ENCODE peak calls at places on chromosomes 6 and 20, in four cellular contexts. K is thoracic aorta, P is spleen, X is colonic mucosa. Y is an unnamed sample. For H3K36me3 and H3K4me1, the result is how much of the 10 kb centered on the place peaks cover.

GRCh38 chr20:44858959-44859358 is 26.5 kb upstream of the YWHAB start:
- DNase-seq in K (no peak), P (no peak), X (peak), Y (no peak)

GRCh38 chr20:32449890-32450401 is 91.8 kb downstream of the ASXL1 start:
- DNase-seq in K (no peak), P (peak), X (no peak), Y (no peak)

GRCh38 chr6:144195671-144196070 is 45.4 kb downstream of the STX11 start:
- DNase-seq in K (no peak), P (no peak), X (no peak), Y (no peak)

GRCh38 chr6:32181890-32182529 is 2.0 kb downstream of the AGER start:
- DNase-seq in K (no peak), P (no peak), X (no peak), Y (no peak)

GRCh38 chr6:119454694-119455093 is 105.1 kb upstream of the MAN1A1 start:
- DNase-seq in K (no peak), P (no peak), X (no peak), Y (no peak)

GRCh38 chr6:132633362-132633761 is 9.3 kb upstream of the TAAR2 start:
- DNase-seq in K (no peak), P (no peak), X (no peak), Y (no peak)

GRCh38 chr6:113829702-113830058 is 27.5 kb upstream of the MARCKS start:
- DNase-seq in K (no peak), P (no peak), X (peak), Y (no peak)

GRCh38 chr6:89818977-89819335 is 638 bp downstream of the MDN1 start:
- DNase-seq in K (no peak), P (no peak), X (peak), Y (no peak)

GRCh38 chr6:11033825-11034224 is 10.3 kb downstream of the ELOVL2 start:
- DNase-seq in K (no peak), P (no peak), X (no peak), Y (no peak)

GRCh38 chr20:41030536-41031242 is 2.1 kb downstream of the TOP1 start:
- DNase-seq in K (no peak), P (no peak), X (no peak), Y (no peak)

GRCh38 chr20:3670511-3670910 is 7.3 kb upstream of the GFRA4 start:
- DNase-seq in K (no peak), P (no peak), X (no peak), Y (no peak)

GRCh38 chr6:129317931-129318820 is 391.8 kb downstream of the ARHGAP18 start:
- DNase-seq in K (no peak), P (no peak), X (peak), Y (no peak)

GRCh38 chr6:97240222-97240621 is 42.8 kb downstream of the MMS22L start:
- DNase-seq in K (no peak), P (no peak), X (no peak), Y (no peak)

GRCh38 chr6:157637941-157638340 is 185.1 kb upstream of the SNX9 start:
- DNase-seq in K (no peak), P (no peak), X (no peak), Y (no peak)

GRCh38 chr6:138545621-138545980 is 46.3 kb upstream of the NHSL1 start:
- DNase-seq in K (no peak), P (no peak), X (peak), Y (peak)

GRCh38 chr6:21634582-21634981 is 41.0 kb downstream of the SOX4 start:
- DNase-seq in K (peak), P (no peak), X (no peak), Y (no peak)

GRCh38 chr6:139965393-139965792 is 590.9 kb upstream of the CITED2 start:
- DNase-seq in K (no peak), P (no peak), X (no peak), Y (no peak)

GRCh38 chr6:10759884-10760329 is 12.3 kb downstream of the TMEM14B start:
- DNase-seq in K (no peak), P (no peak), X (no peak), Y (no peak)

GRCh38 chr20:41135187-41135887 is 2.0 kb upstream of the PLCG1 start:
- DNase-seq in K (no peak), P (peak), X (peak), Y (no peak)

GRCh38 chr6:783966-784365 is 91.0 kb upstream of the EXOC2 start:
- DNase-seq in K (no peak), P (no peak), X (no peak), Y (no peak)

GRCh38 chr6:29748391-29749352 is 25.4 kb downstream of the HLA-F start:
- DNase-seq in K (peak), P (peak), X (peak), Y (peak)

GRCh38 chr6:102127253-102127652 is 733.7 kb downstream of the GRIK2 start:
- DNase-seq in K (no peak), P (no peak), X (no peak), Y (no peak)

GRCh38 chr6:113672691-113673149 is 184.4 kb upstream of the MARCKS start:
- DNase-seq in K (no peak), P (no peak), X (no peak), Y (peak)

GRCh38 chr6:41939091-41939847 is 2.3 kb downstream of the CCND3 start:
- DNase-seq in K (no peak), P (peak), X (no peak), Y (peak)

GRCh38 chr6:90319044-90319443 is 22.4 kb upstream of the BACH2 start:
- DNase-seq in K (no peak), P (no peak), X (no peak), Y (no peak)

GRCh38 chr6:78580923-78581322 is 286.4 kb upstream of the IRAK1BP1 start:
- DNase-seq in K (no peak), P (no peak), X (no peak), Y (no peak)

GRCh38 chr20:47600967-47601547 is 99.4 kb downstream of the NCOA3 start:
- DNase-seq in K (no peak), P (no peak), X (no peak), Y (no peak)

GRCh38 chr6:113442040-113442439 is 415.1 kb upstream of the MARCKS start:
- DNase-seq in K (no peak), P (no peak), X (no peak), Y (no peak)

GRCh38 chr6:1316482-1317220 is 4.8 kb downstream of the FOXQ1 start:
- DNase-seq in K (no peak), P (no peak), X (no peak), Y (no peak)

GRCh38 chr20:50189681-50190250 is 864 bp upstream of the CEBPB start:
- DNase-seq in K (no peak), P (peak), X (peak), Y (peak)

GRCh38 chr6:143592335-143592734 is 80.8 kb upstream of the FUCA2 start:
- DNase-seq in K (no peak), P (no peak), X (no peak), Y (no peak)

GRCh38 chr6:33405541-33405940 is 5.3 kb upstream of the PHF1 start:
- DNase-seq in K (no peak), P (no peak), X (no peak), Y (no peak)

GRCh38 chr6:33410050-33410710 is 634 bp upstream of the PHF1 start:
- DNase-seq in K (peak), P (peak), X (peak), Y (peak)

GRCh38 chr6:33404884-33405283 is 5.9 kb upstream of the PHF1 start:
- DNase-seq in K (no peak), P (no peak), X (no peak), Y (no peak)

GRCh38 chr6:33406161-33406560 is 4.7 kb upstream of the PHF1 start:
- DNase-seq in K (no peak), P (no peak), X (no peak), Y (no peak)

GRCh38 chr6:33407132-33407718 is 3.6 kb upstream of the PHF1 start:
- DNase-seq in K (no peak), P (no peak), X (no peak), Y (no peak)
- H3K36me3 ChIP-seq in K (under half), P (under half), X (under half), Y (under half)

GRCh38 chr20:46073024-46073423 is 16.7 kb downstream of the NCOA5 start:
- DNase-seq in K (no peak), P (no peak), X (no peak), Y (no peak)
- H3K4me1 ChIP-seq in K (under half), P (under half), X (under half), Y (under half)

GRCh38 chr6:123635567-123635966 is 1.2 kb downstream of the TRDN start:
- DNase-seq in K (no peak), P (no peak), X (no peak), Y (no peak)

GRCh38 chr6:123636282-123636681 is 468 bp downstream of the TRDN start:
- DNase-seq in K (no peak), P (no peak), X (no peak), Y (no peak)

GRCh38 chr6:123641497-123641896 is 4.7 kb upstream of the TRDN start:
- DNase-seq in K (no peak), P (no peak), X (no peak), Y (no peak)

GRCh38 chr6:123636771-123637170 is at the start of gene TRDN:
- DNase-seq in K (no peak), P (no peak), X (no peak), Y (no peak)

GRCh38 chr6:123640567-123641187 is 3.9 kb upstream of the TRDN start:
- DNase-seq in K (no peak), P (no peak), X (no peak), Y (no peak)
- TF ChIP-seq CTCF in K (no peak), P (no peak), X (no peak), Y (no peak)

GRCh38 chr6:35084041-35084491 is 57.1 kb downstream of the TCP11 start:
- DNase-seq in K (no peak), P (peak), X (no peak), Y (no peak)

GRCh38 chr6:35082733-35083403 is 58.3 kb downstream of the TCP11 start:
- DNase-seq in K (no peak), P (peak), X (no peak), Y (no peak)

GRCh38 chr6:35082046-35082732 is 59.0 kb downstream of the TCP11 start:
- DNase-seq in K (no peak), P (peak), X (no peak), Y (no peak)

GRCh38 chr6:35084511-35085203 is 56.5 kb downstream of the TCP11 start:
- DNase-seq in K (no peak), P (peak), X (no peak), Y (no peak)

GRCh38 chr6:35083507-35083906 is 57.6 kb downstream of the TCP11 start:
- DNase-seq in K (no peak), P (no peak), X (no peak), Y (no peak)
- H3K36me3 ChIP-seq in K (half or more), P (half or more), X (under half), Y (half or more)

GRCh38 chr20:57258055-57258454 is 8.4 kb downstream of the BMP7 start:
- DNase-seq in K (no peak), P (no peak), X (no peak), Y (no peak)

GRCh38 chr20:57252559-57253162 is 13.8 kb downstream of the BMP7 start:
- DNase-seq in K (no peak), P (no peak), X (no peak), Y (no peak)

GRCh38 chr20:57256908-57257307 is 9.5 kb downstream of the BMP7 start:
- DNase-seq in K (no peak), P (no peak), X (no peak), Y (no peak)

GRCh38 chr20:57256205-57256604 is 10.2 kb downstream of the BMP7 start:
- DNase-seq in K (no peak), P (no peak), X (no peak), Y (no peak)

GRCh38 chr20:57255183-57255582 is 11.3 kb downstream of the BMP7 start:
- DNase-seq in K (no peak), P (no peak), X (no peak), Y (no peak)
- H3K4me1 ChIP-seq in K (under half), P (under half), X (under half), Y (under half)

GRCh38 chr6:70221025-70221714 is 81.7 kb downstream of the COL9A1 start:
- DNase-seq in K (no peak), P (no peak), X (no peak), Y (no peak)
- TF ChIP-seq CTCF in K (peak), P (peak), X (peak), Y (peak)

GRCh38 chr20:63892402-63892801 is 2.5 kb upstream of the DNAJC5 start:
- DNase-seq in K (no peak), P (no peak), X (no peak), Y (no peak)

GRCh38 chr20:63889241-63890200 is 5.4 kb upstream of the DNAJC5 start:
- DNase-seq in K (no peak), P (no peak), X (no peak), Y (no peak)

GRCh38 chr20:63891061-63892002 is 3.6 kb upstream of the DNAJC5 start:
- DNase-seq in K (no peak), P (no peak), X (no peak), Y (no peak)

GRCh38 chr20:63890616-63891015 is 4.3 kb upstream of the DNAJC5 start:
- DNase-seq in K (no peak), P (no peak), X (no peak), Y (no peak)

GRCh38 chr20:63890201-63890576 is 4.7 kb upstream of the DNAJC5 start:
- DNase-seq in K (no peak), P (no peak), X (no peak), Y (no peak)
- H3K36me3 ChIP-seq in K (under half), P (half or more), X (under half), Y (under half)

DNA sequence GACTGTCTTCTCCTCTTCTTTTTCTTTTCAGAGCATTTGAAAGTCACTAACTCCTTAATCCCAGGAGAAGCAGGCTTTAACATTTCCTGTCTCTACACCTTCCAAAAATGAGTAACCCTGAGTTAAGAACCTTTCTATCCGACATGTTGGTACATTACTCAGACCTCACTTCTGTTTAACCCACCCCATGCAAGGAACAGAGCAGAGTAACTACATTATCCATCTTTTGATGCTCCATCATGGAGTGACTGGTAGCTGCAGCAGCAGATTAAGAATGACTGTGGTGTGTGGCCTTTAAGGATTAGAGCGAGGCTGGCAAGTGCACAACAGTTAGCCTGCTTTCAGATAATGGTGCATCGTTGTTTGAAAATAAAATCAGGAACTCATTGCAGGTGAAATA is 2.0 kb downstream of the TRAF3IP2 start:
- DNase-seq in K (no peak), P (no peak), X (no peak), Y (no peak)
- H3K4me1 ChIP-seq in K (under half), P (half or more), X (under half), Y (half or more)

DNA sequence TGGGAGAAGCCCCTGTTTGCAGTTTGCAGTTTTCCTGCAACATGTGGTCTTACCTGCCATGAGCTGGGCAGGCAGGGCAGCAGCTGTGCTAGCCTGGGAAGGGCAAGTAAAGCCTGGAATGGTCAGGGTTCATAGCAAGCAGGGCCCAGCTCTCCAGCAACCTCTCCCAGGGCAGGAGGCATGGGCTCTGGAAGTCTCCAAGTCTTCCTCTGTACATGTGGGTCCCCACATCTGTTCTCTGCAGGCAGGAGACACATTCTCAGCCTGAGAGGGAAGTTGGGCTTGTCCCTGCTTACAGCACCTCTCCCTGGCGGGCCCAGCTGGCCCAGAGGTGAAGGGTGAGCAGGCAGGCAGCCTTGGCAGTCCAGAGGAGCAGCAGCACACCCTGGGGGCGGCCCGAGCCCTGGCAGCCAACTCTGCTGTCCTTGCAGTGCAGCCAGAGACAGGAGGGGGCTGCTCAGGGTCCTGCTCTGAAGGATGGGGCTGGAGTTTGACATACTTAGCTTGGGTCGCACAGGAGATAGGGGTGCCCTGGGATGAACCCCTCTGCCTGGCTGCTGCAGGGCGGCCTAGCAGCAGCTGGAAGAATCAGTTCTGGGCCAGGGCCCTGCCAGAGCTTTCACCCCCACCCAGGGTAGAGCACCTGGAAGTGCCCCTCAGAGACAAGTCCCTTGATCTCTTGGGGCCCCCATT is 176.0 kb downstream of the MRPL14 start:
- DNase-seq in K (no peak), P (peak), X (peak), Y (peak)
- TF ChIP-seq CTCF in K (no peak), P (no peak), X (peak), Y (peak)

Y was measured in left ventricle myocardium inferior.